ENCODE peak calls at places on chromosomes 3 and 15, in eight cellular contexts. I, K, J, P, U, F, R and Q are unnamed samples.

GRCh38 chr15:25787855-25788521 is 75.1 kb downstream of the ATP10A start:
- DNase-seq in I (no peak), K (peak; percentile 73), J (no peak), P (no peak), U (no peak), F (peak; percentile 72), R (no peak), Q (no peak)

GRCh38 chr3:8885806-8886205 is 77.5 kb downstream of the RAD18 start:
- DNase-seq in I (no peak), K (no peak), J (no peak), P (no peak), U (no peak), F (no peak), R (no peak), Q (no peak)

GRCh38 chr3:100797921-100798491 is 88.7 kb downstream of the TFG start:
- DNase-seq in I (no peak), K (peak; percentile 49), J (no peak), P (no peak), U (no peak), F (no peak), R (no peak), Q (no peak)

GRCh38 chr3:134650431-134651346 is at the start of gene KY:
- DNase-seq in I (peak; percentile 50), K (peak; percentile 59), J (peak; percentile 53), P (peak; percentile 30), U (peak; percentile 54), F (peak; percentile 88), R (no peak), Q (peak; percentile 56)

GRCh38 chr3:89098964-89099585 is 8.3 kb upstream of the EPHA3 start:
- DNase-seq in I (no peak), K (peak; percentile 66), J (peak; percentile 15), P (peak; percentile 25), U (peak; percentile 49), F (peak; percentile 63), R (peak; percentile 23), Q (peak; percentile 76)

GRCh38 chr3:128763967-128764366 is 38.0 kb downstream of the RAB7A start:
- DNase-seq in I (no peak), K (no peak), J (no peak), P (no peak), U (no peak), F (no peak), R (no peak), Q (no peak)

GRCh38 chr3:29291262-29291981 is 10.6 kb downstream of the RBMS3 start:
- DNase-seq in I (no peak), K (peak; percentile 72), J (no peak), P (no peak), U (no peak), F (no peak), R (no peak), Q (no peak)

GRCh38 chr15:96316953-96317629 is 13.4 kb upstream of the NR2F2 start:
- DNase-seq in I (no peak), K (no peak), J (no peak), P (no peak), U (peak; percentile 60), F (no peak), R (no peak), Q (peak; percentile 15)

GRCh38 chr3:112132975-112133448 is at the start of gene GCSAM:
- DNase-seq in I (peak; percentile 85), K (no peak), J (peak; percentile 50), P (no peak), U (no peak), F (no peak), R (no peak), Q (no peak)

GRCh38 chr3:195388380-195388779 is 54.4 kb downstream of the ACAP2 start:
- DNase-seq in I (no peak), K (no peak), J (no peak), P (no peak), U (no peak), F (no peak), R (no peak), Q (no peak)